ENCODE peak calls at places on chromosomes 16 and 17, in six cellular contexts. One of them, this sample, is unnamed.

GRCh38 chr17:49887086-49887743 is 39.3 kb upstream of the TAC4 start:
- DNase-seq in breast epithelium: peak
- DNase-seq in NB4: no peak
- DNase-seq in tibial nerve: no peak
- DNase-seq in suprapubic skin: no peak
- DNase-seq in A549: no peak
- DNase-seq in this sample: no peak

GRCh38 chr16:66616169-66616568 is 11.7 kb downstream of the CMTM3 start:
- DNase-seq in A549: no peak
- DNase-seq in NB4: no peak
- DNase-seq in breast epithelium: no peak
- DNase-seq in tibial nerve: no peak
- DNase-seq in suprapubic skin: no peak
- DNase-seq in this sample: no peak

GRCh38 chr16:87490091-87490798 is 2.6 kb downstream of the ZCCHC14 start:
- DNase-seq in NB4: no peak
- DNase-seq in breast epithelium: no peak
- DNase-seq in suprapubic skin: no peak
- DNase-seq in A549: no peak
- DNase-seq in tibial nerve: no peak
- DNase-seq in this sample: no peak

GRCh38 chr16:90057738-90058173 is 19.4 kb downstream of the PRDM7 start:
- DNase-seq in suprapubic skin: peak
- DNase-seq in A549: no peak
- DNase-seq in breast epithelium: no peak
- DNase-seq in tibial nerve: no peak
- DNase-seq in NB4: peak
- DNase-seq in this sample: no peak

GRCh38 chr17:79931517-79932309 is 92.5 kb upstream of the CBX4 start:
- DNase-seq in tibial nerve: no peak
- DNase-seq in NB4: no peak
- DNase-seq in suprapubic skin: no peak
- DNase-seq in breast epithelium: no peak
- DNase-seq in A549: no peak
- DNase-seq in this sample: no peak

GRCh38 chr17:74513987-74514631 is 17.2 kb downstream of the CD300LB start:
- DNase-seq in NB4: peak
- DNase-seq in A549: peak
- DNase-seq in tibial nerve: no peak
- DNase-seq in suprapubic skin: peak
- DNase-seq in breast epithelium: peak
- DNase-seq in this sample: no peak

GRCh38 chr17:53166736-53167135 is 656.0 kb upstream of the KIF2B start:
- DNase-seq in suprapubic skin: no peak
- DNase-seq in tibial nerve: no peak
- DNase-seq in A549: no peak
- DNase-seq in NB4: no peak
- DNase-seq in breast epithelium: no peak
- DNase-seq in this sample: no peak

GRCh38 chr17:81109957-81110356 is 55.4 kb upstream of the PVALEF start:
- DNase-seq in suprapubic skin: no peak
- DNase-seq in tibial nerve: no peak
- DNase-seq in NB4: peak
- DNase-seq in A549: no peak
- DNase-seq in breast epithelium: no peak
- DNase-seq in this sample: no peak

GRCh38 chr17:41278176-41278955 is 2.9 kb downstream of the KRTAP9-7 start:
- DNase-seq in breast epithelium: no peak
- DNase-seq in suprapubic skin: no peak
- DNase-seq in tibial nerve: no peak
- DNase-seq in NB4: no peak
- DNase-seq in A549: no peak
- DNase-seq in this sample: no peak

GRCh38 chr17:56978441-56979090 is 635 bp downstream of the SCPEP1 start:
- DNase-seq in NB4: peak
- DNase-seq in suprapubic skin: no peak
- DNase-seq in tibial nerve: no peak
- DNase-seq in A549: no peak
- DNase-seq in breast epithelium: no peak
- DNase-seq in this sample: no peak

GRCh38 chr16:23227529-23227928 is 45.0 kb downstream of the SCNN1G start:
- DNase-seq in NB4: no peak
- DNase-seq in tibial nerve: no peak
- DNase-seq in A549: no peak
- DNase-seq in breast epithelium: no peak
- DNase-seq in suprapubic skin: no peak
- DNase-seq in this sample: no peak

GRCh38 chr17:41621916-41622315 is 2.5 kb downstream of the KRT17 start:
- DNase-seq in breast epithelium: peak
- DNase-seq in NB4: no peak
- DNase-seq in tibial nerve: no peak
- DNase-seq in A549: no peak
- DNase-seq in suprapubic skin: no peak
- DNase-seq in this sample: no peak

GRCh38 chr16:67767953-67768352 is 38.4 kb downstream of the RANBP10 start:
- DNase-seq in NB4: no peak
- DNase-seq in suprapubic skin: no peak
- DNase-seq in A549: no peak
- DNase-seq in tibial nerve: no peak
- DNase-seq in breast epithelium: no peak
- DNase-seq in this sample: no peak

GRCh38 chr16:82979406-82980111 is 352.8 kb downstream of the CDH13 start:
- DNase-seq in NB4: no peak
- DNase-seq in breast epithelium: no peak
- DNase-seq in A549: no peak
- DNase-seq in tibial nerve: no peak
- DNase-seq in suprapubic skin: no peak
- DNase-seq in this sample: no peak

GRCh38 chr16:84144301-84144858 is 597 bp downstream of the HSDL1 start:
- DNase-seq in NB4: peak
- DNase-seq in suprapubic skin: no peak
- DNase-seq in A549: peak
- DNase-seq in breast epithelium: no peak
- DNase-seq in tibial nerve: no peak
- DNase-seq in this sample: peak

GRCh38 chr16:84863485-84863814 is 43.7 kb downstream of the CRISPLD2 start:
- DNase-seq in tibial nerve: no peak
- DNase-seq in suprapubic skin: no peak
- DNase-seq in A549: no peak
- DNase-seq in NB4: no peak
- DNase-seq in breast epithelium: no peak
- DNase-seq in this sample: no peak

GRCh38 chr17:57955183-57955952 is at the start of gene CUEDC1:
- DNase-seq in NB4: peak
- DNase-seq in tibial nerve: peak
- DNase-seq in A549: peak
- DNase-seq in suprapubic skin: no peak
- DNase-seq in breast epithelium: peak
- DNase-seq in this sample: peak

GRCh38 chr17:60248618-60249516 is 99.1 kb downstream of the CA4 start:
- DNase-seq in A549: no peak
- DNase-seq in breast epithelium: no peak
- DNase-seq in suprapubic skin: no peak
- DNase-seq in NB4: no peak
- DNase-seq in tibial nerve: no peak
- DNase-seq in this sample: no peak

GRCh38 chr17:6608321-6608720 is 32.2 kb downstream of the KIAA0753 start:
- DNase-seq in NB4: no peak
- DNase-seq in A549: peak
- DNase-seq in tibial nerve: no peak
- DNase-seq in breast epithelium: no peak
- DNase-seq in suprapubic skin: no peak
- DNase-seq in this sample: no peak
- TF ChIP-seq POLR2A in NB4: no peak
- TF ChIP-seq POLR2A in A549: no peak
- TF ChIP-seq POLR2A in tibial nerve: no peak
- TF ChIP-seq POLR2A in breast epithelium: no peak
- TF ChIP-seq POLR2A in suprapubic skin: no peak
- TF ChIP-seq POLR2A in this sample: no peak

GRCh38 chr17:76383645-76384221 is 676 bp upstream of the SPHK1 start:
- DNase-seq in NB4: peak
- DNase-seq in breast epithelium: no peak
- DNase-seq in A549: peak
- DNase-seq in tibial nerve: peak
- DNase-seq in suprapubic skin: no peak
- DNase-seq in this sample: peak

GRCh38 chr17:76384222-76384986 is at the start of gene SPHK1:
- DNase-seq in suprapubic skin: no peak
- DNase-seq in tibial nerve: peak
- DNase-seq in A549: peak
- DNase-seq in breast epithelium: no peak
- DNase-seq in NB4: peak
- DNase-seq in this sample: peak

GRCh38 chr17:76385892-76386786 is 1.7 kb downstream of the SPHK1 start:
- DNase-seq in tibial nerve: peak
- DNase-seq in NB4: peak
- DNase-seq in suprapubic skin: peak
- DNase-seq in A549: peak
- DNase-seq in breast epithelium: peak
- DNase-seq in this sample: peak

GRCh38 chr17:76386966-76387765 is 2.8 kb downstream of the SPHK1 start:
- DNase-seq in NB4: no peak
- DNase-seq in suprapubic skin: no peak
- DNase-seq in tibial nerve: no peak
- DNase-seq in A549: no peak
- DNase-seq in breast epithelium: no peak
- DNase-seq in this sample: no peak

DNA sequence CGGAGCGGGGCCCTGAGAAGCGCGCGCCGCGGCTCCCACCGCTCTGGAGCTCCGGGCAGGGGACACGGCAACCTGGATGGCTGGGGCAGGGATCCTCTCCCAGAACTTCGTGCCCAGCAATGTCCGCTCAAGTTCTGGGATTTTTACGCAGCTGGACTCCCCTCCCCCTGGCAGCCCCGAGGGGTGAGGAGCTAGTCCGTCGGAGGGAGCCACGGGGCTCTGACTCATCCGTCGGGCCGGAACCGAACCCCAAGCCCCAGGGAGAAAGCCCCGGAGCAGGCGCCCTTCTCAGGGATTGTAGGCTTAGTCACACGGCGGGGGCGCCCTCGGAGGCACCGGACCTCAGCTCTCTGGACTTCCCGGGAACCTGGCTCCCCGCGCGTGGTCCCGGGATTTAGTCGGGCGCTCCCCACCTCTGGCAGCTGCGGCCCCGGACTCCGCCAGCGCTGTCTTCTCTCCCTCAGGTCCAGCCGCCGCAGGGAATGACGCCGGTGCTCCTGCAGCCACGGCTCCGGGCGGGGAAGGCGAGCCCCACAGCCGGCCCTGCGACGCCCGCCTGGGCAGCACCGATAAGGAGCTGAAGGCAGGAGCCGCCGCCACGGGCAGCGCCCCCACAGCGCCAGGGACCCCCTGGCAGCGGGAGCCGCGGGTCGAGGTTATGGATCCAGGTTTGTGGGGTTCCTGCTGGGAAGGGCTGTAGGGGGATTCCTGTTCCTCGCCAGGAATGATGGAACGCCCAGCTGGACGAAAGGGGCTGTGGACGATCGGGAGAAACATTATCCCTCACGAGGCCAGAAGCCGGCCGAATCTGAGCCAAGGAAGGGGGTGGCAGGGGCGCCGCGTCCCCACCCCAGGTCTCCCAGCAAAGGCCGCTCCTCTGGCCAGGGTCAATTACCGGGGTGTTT is 830 bp downstream of the SPHK1 start:
- DNase-seq in NB4: peak
- DNase-seq in tibial nerve: no peak
- DNase-seq in breast epithelium: no peak
- DNase-seq in suprapubic skin: no peak
- DNase-seq in A549: peak
- DNase-seq in this sample: no peak
- TF ChIP-seq POLR2A in NB4: no peak
- TF ChIP-seq POLR2A in tibial nerve: no peak
- TF ChIP-seq POLR2A in breast epithelium: no peak
- TF ChIP-seq POLR2A in suprapubic skin: no peak
- TF ChIP-seq POLR2A in A549: no peak
- TF ChIP-seq POLR2A in this sample: no peak

GRCh38 chr17:64382184-64382583 is 8.5 kb downstream of the PECAM1 start:
- DNase-seq in NB4: peak
- DNase-seq in tibial nerve: no peak
- DNase-seq in suprapubic skin: no peak
- DNase-seq in A549: no peak
- DNase-seq in breast epithelium: no peak
- DNase-seq in this sample: no peak

GRCh38 chr17:64378890-64379354 is 11.7 kb downstream of the PECAM1 start:
- DNase-seq in breast epithelium: no peak
- DNase-seq in tibial nerve: no peak
- DNase-seq in suprapubic skin: no peak
- DNase-seq in A549: no peak
- DNase-seq in NB4: no peak
- DNase-seq in this sample: no peak

GRCh38 chr17:64377769-64378282 is 12.8 kb downstream of the PECAM1 start:
- DNase-seq in A549: no peak
- DNase-seq in breast epithelium: no peak
- DNase-seq in NB4: no peak
- DNase-seq in tibial nerve: no peak
- DNase-seq in suprapubic skin: no peak
- DNase-seq in this sample: no peak

GRCh38 chr17:64384253-64385186 is 6.1 kb downstream of the PECAM1 start:
- DNase-seq in breast epithelium: no peak
- DNase-seq in A549: no peak
- DNase-seq in NB4: peak
- DNase-seq in tibial nerve: no peak
- DNase-seq in suprapubic skin: no peak
- DNase-seq in this sample: no peak

GRCh38 chr17:64380985-64381384 is 9.7 kb downstream of the PECAM1 start:
- DNase-seq in breast epithelium: no peak
- DNase-seq in suprapubic skin: no peak
- DNase-seq in tibial nerve: no peak
- DNase-seq in NB4: no peak
- DNase-seq in A549: no peak
- DNase-seq in this sample: no peak
- TF ChIP-seq POLR2A in breast epithelium: no peak
- TF ChIP-seq POLR2A in suprapubic skin: no peak
- TF ChIP-seq POLR2A in tibial nerve: no peak
- TF ChIP-seq POLR2A in NB4: no peak
- TF ChIP-seq POLR2A in A549: no peak
- TF ChIP-seq POLR2A in this sample: no peak

GRCh38 chr17:40122466-40122943 is 734 bp downstream of the MSL1 start:
- DNase-seq in NB4: peak
- DNase-seq in breast epithelium: no peak
- DNase-seq in A549: peak
- DNase-seq in suprapubic skin: peak
- DNase-seq in tibial nerve: no peak
- DNase-seq in this sample: peak

GRCh38 chr17:40124279-40125141 is 2.7 kb downstream of the MSL1 start:
- DNase-seq in tibial nerve: no peak
- DNase-seq in A549: no peak
- DNase-seq in suprapubic skin: no peak
- DNase-seq in NB4: peak
- DNase-seq in breast epithelium: no peak
- DNase-seq in this sample: no peak

GRCh38 chr17:40121886-40122465 is at the start of gene MSL1:
- DNase-seq in suprapubic skin: peak
- DNase-seq in NB4: peak
- DNase-seq in A549: peak
- DNase-seq in breast epithelium: peak
- DNase-seq in tibial nerve: peak
- DNase-seq in this sample: peak

GRCh38 chr17:40123811-40124114 is 2.0 kb downstream of the MSL1 start:
- DNase-seq in A549: no peak
- DNase-seq in tibial nerve: no peak
- DNase-seq in breast epithelium: no peak
- DNase-seq in NB4: no peak
- DNase-seq in suprapubic skin: no peak
- DNase-seq in this sample: no peak

GRCh38 chr17:40122944-40123810 is 1.4 kb downstream of the MSL1 start:
- DNase-seq in suprapubic skin: no peak
- DNase-seq in NB4: peak
- DNase-seq in A549: peak
- DNase-seq in tibial nerve: no peak
- DNase-seq in breast epithelium: no peak
- DNase-seq in this sample: peak
- TF ChIP-seq POLR2A in suprapubic skin: no peak
- TF ChIP-seq POLR2A in NB4: no peak
- TF ChIP-seq POLR2A in A549: no peak
- TF ChIP-seq POLR2A in tibial nerve: no peak
- TF ChIP-seq POLR2A in breast epithelium: no peak
- TF ChIP-seq POLR2A in this sample: peak